ENCODE peak calls at places on chromosomes 16 and 17, in five cellular contexts. One of them, this sample, is unnamed.

GRCh38 chr17:14595656-14596055 is 294.8 kb downstream of the HS3ST3B1 start:
- DNase-seq in H1: no peak
- DNase-seq in HCT116: no peak
- DNase-seq in K562: no peak
- DNase-seq in HepG2: no peak
- DNase-seq in this sample: no peak

GRCh38 chr16:4846503-4846900 is 586 bp downstream of the GLYR1 start:
- DNase-seq in H1: no peak
- DNase-seq in HCT116: no peak
- DNase-seq in K562: no peak
- DNase-seq in HepG2: peak; percentile 35
- DNase-seq in this sample: peak; percentile 77

GRCh38 chr17:30368896-30369720 is 9.6 kb upstream of the CPD start:
- DNase-seq in H1: no peak
- DNase-seq in HCT116: no peak
- DNase-seq in K562: no peak
- DNase-seq in HepG2: no peak
- DNase-seq in this sample: no peak

GRCh38 chr17:309361-309888 is 43.2 kb downstream of the RPH3AL start:
- DNase-seq in H1: peak; percentile 27
- DNase-seq in HCT116: no peak
- DNase-seq in K562: peak; percentile 77
- DNase-seq in HepG2: peak; percentile 53
- DNase-seq in this sample: no peak

GRCh38 chr17:2932946-2933345 is 130.5 kb downstream of the OR1D5 start:
- DNase-seq in H1: no peak
- DNase-seq in HCT116: no peak
- DNase-seq in K562: no peak
- DNase-seq in HepG2: no peak
- DNase-seq in this sample: no peak

GRCh38 chr17:70989301-70989700 is 820.0 kb downstream of the KCNJ2 start:
- DNase-seq in H1: no peak
- DNase-seq in HCT116: no peak
- DNase-seq in K562: no peak
- DNase-seq in HepG2: no peak
- DNase-seq in this sample: no peak

GRCh38 chr16:85601730-85602401 is 11.3 kb upstream of the GSE1 start:
- DNase-seq in H1: no peak
- DNase-seq in HCT116: no peak
- DNase-seq in K562: peak; percentile 61
- DNase-seq in HepG2: no peak
- DNase-seq in this sample: no peak

GRCh38 chr17:10197721-10198508 is 491 bp downstream of the GAS7 start:
- DNase-seq in H1: no peak
- DNase-seq in HCT116: no peak
- DNase-seq in K562: no peak
- DNase-seq in HepG2: no peak
- DNase-seq in this sample: no peak

GRCh38 chr16:78105517-78105916 is 6.1 kb downstream of the WWOX start:
- DNase-seq in H1: no peak
- DNase-seq in HCT116: no peak
- DNase-seq in K562: no peak
- DNase-seq in HepG2: no peak
- DNase-seq in this sample: no peak

GRCh38 chr17:27572665-27573064 is 58.3 kb upstream of the LGALS9 start:
- DNase-seq in H1: no peak
- DNase-seq in HCT116: no peak
- DNase-seq in K562: no peak
- DNase-seq in HepG2: no peak
- DNase-seq in this sample: no peak

GRCh38 chr16:67922221-67922620 is 9.4 kb downstream of the CTRL start:
- DNase-seq in H1: no peak
- DNase-seq in HCT116: no peak
- DNase-seq in K562: peak; percentile 49
- DNase-seq in HepG2: no peak
- DNase-seq in this sample: no peak

GRCh38 chr17:31434404-31435050 is 43.1 kb downstream of the RAB11FIP4 start:
- DNase-seq in H1: no peak
- DNase-seq in HCT116: no peak
- DNase-seq in K562: no peak
- DNase-seq in HepG2: peak; percentile 37
- DNase-seq in this sample: no peak

GRCh38 chr17:60165976-60166375 is 16.2 kb downstream of the CA4 start:
- DNase-seq in H1: no peak
- DNase-seq in HCT116: no peak
- DNase-seq in K562: no peak
- DNase-seq in HepG2: no peak
- DNase-seq in this sample: no peak

GRCh38 chr16:16120382-16121184 is 102.7 kb downstream of the ABCC6 start:
- DNase-seq in H1: no peak
- DNase-seq in HCT116: no peak
- DNase-seq in K562: peak; percentile 82
- DNase-seq in HepG2: no peak
- DNase-seq in this sample: no peak

GRCh38 chr17:3965123-3965800 is 1.0 kb upstream of the ATP2A3 start:
- DNase-seq in H1: no peak
- DNase-seq in HCT116: peak; percentile 22
- DNase-seq in K562: peak; percentile 66
- DNase-seq in HepG2: no peak
- DNase-seq in this sample: peak; percentile 55
- TF ChIP-seq JUND in H1: no peak
- TF ChIP-seq JUND in HCT116: no peak
- TF ChIP-seq JUND in K562: no peak
- TF ChIP-seq JUND in HepG2: no peak
- TF ChIP-seq JUND in this sample: no peak

DNA sequence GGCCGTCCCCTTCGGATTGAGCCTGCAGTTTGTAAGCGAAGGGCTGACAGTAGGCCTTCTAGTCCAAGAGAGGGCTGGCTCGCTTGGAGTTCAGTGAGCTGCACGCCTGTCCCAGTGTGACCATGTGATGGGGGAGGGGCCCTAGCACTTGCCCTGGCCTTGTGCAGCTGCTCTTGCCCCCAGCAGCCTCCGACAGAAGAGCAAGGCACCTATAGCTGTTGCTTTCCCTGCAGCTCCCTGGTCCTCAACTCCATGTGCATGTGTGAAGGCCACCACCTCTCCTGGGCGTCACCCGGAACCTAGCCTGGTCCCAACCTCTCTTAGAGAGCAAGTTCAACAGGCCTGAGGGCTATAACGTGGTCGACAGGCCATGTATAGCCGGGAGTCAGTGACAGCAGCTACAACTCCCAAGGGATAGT is 5.6 kb downstream of the SPHK1 start:
- DNase-seq in H1: no peak
- DNase-seq in HCT116: no peak
- DNase-seq in K562: no peak
- DNase-seq in HepG2: peak; percentile 42
- DNase-seq in this sample: no peak
- TF ChIP-seq JUND in H1: no peak
- TF ChIP-seq JUND in HCT116: no peak
- TF ChIP-seq JUND in K562: no peak
- TF ChIP-seq JUND in HepG2: no peak
- TF ChIP-seq JUND in this sample: no peak

GRCh38 chr16:59355704-59356103 is 621.6 kb upstream of the GOT2 start:
- DNase-seq in H1: no peak
- DNase-seq in HCT116: no peak
- DNase-seq in K562: no peak
- DNase-seq in HepG2: no peak
- DNase-seq in this sample: no peak
- TF ChIP-seq JUND in H1: no peak
- TF ChIP-seq JUND in HCT116: no peak
- TF ChIP-seq JUND in K562: no peak
- TF ChIP-seq JUND in HepG2: no peak
- TF ChIP-seq JUND in this sample: no peak

DNA sequence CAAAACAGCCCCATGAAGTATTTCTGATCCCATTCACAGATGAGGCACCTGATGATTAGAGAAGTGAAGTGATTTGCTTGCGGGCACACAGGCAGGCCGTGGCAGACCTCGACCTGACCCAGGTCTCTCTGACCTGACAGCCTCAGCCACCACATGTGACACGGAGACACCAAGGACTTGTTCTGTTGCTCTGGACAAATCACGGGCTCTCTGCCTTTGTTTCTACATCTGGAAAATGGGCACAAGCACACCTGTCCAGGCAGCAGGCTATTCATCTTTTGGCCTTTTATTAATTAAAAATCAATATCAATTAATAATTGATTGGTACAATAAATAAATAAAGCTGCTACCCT is 3.4 kb downstream of the MAP3K14 start:
- DNase-seq in H1: no peak
- DNase-seq in HCT116: no peak
- DNase-seq in K562: no peak
- DNase-seq in HepG2: no peak
- DNase-seq in this sample: no peak
- TF ChIP-seq JUND in H1: no peak
- TF ChIP-seq JUND in HCT116: no peak
- TF ChIP-seq JUND in K562: no peak
- TF ChIP-seq JUND in HepG2: no peak
- TF ChIP-seq JUND in this sample: no peak

GRCh38 chr16:48129926-48130325 is 25.9 kb downstream of the ABCC12 start:
- DNase-seq in H1: no peak
- DNase-seq in HCT116: no peak
- DNase-seq in K562: no peak
- DNase-seq in HepG2: no peak
- DNase-seq in this sample: no peak

GRCh38 chr16:48124266-48124665 is 31.5 kb downstream of the ABCC12 start:
- DNase-seq in H1: no peak
- DNase-seq in HCT116: no peak
- DNase-seq in K562: no peak
- DNase-seq in HepG2: no peak
- DNase-seq in this sample: no peak

GRCh38 chr16:48128769-48129168 is 27.0 kb downstream of the ABCC12 start:
- DNase-seq in H1: no peak
- DNase-seq in HCT116: no peak
- DNase-seq in K562: no peak
- DNase-seq in HepG2: no peak
- DNase-seq in this sample: no peak

GRCh38 chr16:48125888-48126287 is 29.9 kb downstream of the ABCC12 start:
- DNase-seq in H1: no peak
- DNase-seq in HCT116: no peak
- DNase-seq in K562: no peak
- DNase-seq in HepG2: no peak
- DNase-seq in this sample: no peak

DNA sequence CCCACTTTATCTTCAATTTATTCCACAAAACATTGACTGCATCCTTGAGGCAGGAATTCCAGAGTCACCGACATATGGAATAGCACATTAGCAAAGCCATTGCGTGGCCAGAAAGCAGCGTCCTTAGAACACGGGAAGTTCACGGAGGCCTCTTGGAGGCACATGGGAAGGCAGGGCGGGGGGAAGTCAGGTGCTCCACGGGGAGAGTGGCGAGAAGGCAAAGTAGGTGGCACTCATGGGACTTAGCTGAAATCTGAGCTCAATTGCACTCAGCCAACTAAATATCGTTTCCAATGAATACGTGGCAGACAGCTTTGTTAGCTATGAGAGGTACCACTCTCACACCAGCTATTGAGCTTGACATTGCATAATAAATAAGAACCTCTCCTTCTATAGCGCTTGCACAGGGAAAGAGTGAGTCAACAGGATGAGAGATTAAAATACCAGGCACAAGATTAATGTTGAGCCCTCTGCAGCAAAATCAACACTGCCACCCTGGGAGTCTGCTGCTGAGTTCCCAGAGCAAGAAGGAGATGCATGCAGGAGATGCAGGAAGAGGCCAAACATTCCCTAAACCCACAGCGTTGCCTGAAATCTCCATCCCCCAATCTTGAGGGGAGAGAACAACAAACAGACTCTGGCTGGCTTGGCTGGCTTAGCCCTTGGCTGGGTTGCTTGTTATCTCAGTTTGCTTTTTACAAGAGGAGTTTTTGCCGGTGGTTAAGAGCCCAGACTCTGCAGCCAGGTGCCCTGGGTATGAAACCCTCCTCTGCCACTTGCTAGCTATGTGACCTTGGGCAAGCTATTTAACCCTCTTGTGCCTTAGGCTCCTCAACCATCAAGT is 28.8 kb downstream of the ABCC12 start:
- DNase-seq in H1: no peak
- DNase-seq in HCT116: no peak
- DNase-seq in K562: no peak
- DNase-seq in HepG2: peak; percentile 6
- DNase-seq in this sample: peak; percentile 7
- TF ChIP-seq JUND in H1: no peak
- TF ChIP-seq JUND in HCT116: peak; percentile 17
- TF ChIP-seq JUND in K562: no peak
- TF ChIP-seq JUND in HepG2: no peak
- TF ChIP-seq JUND in this sample: peak; percentile 27

GRCh38 chr17:37315601-37316000 is 60.2 kb upstream of the C17orf78 start:
- DNase-seq in H1: no peak
- DNase-seq in HCT116: no peak
- DNase-seq in K562: no peak
- DNase-seq in HepG2: no peak
- DNase-seq in this sample: no peak
- TF ChIP-seq JUND in H1: no peak
- TF ChIP-seq JUND in HCT116: no peak
- TF ChIP-seq JUND in K562: no peak
- TF ChIP-seq JUND in HepG2: no peak
- TF ChIP-seq JUND in this sample: no peak

GRCh38 chr16:2478273-2478672 is 3.3 kb downstream of the TBC1D24 start:
- DNase-seq in H1: no peak
- DNase-seq in HCT116: no peak
- DNase-seq in K562: no peak
- DNase-seq in HepG2: no peak
- DNase-seq in this sample: no peak
- TF ChIP-seq JUND in H1: no peak
- TF ChIP-seq JUND in HCT116: no peak
- TF ChIP-seq JUND in K562: no peak
- TF ChIP-seq JUND in HepG2: no peak
- TF ChIP-seq JUND in this sample: no peak